ENCODE peak calls at places on chromosomes 6 and 20, in eight cellular contexts. J is suprapubic skin, K is adrenal gland, E is esophagus muscularis mucosa, Y is transverse colon, O is OCI-LY7, W is cardiac muscle cell, D is lower lobe of right lung. T is an unnamed sample.
A peak's percentile ranks its signal among the peaks of the same experiment; 100 is the strongest.

GRCh38 chr6:124490123-124490522 is 472.1 kb upstream of the RNF217 start:
- DNase-seq in D (no peak), K (no peak), E (no peak), Y (no peak), J (no peak), O (no peak), W (no peak), T (no peak)

GRCh38 chr6:168126566-168127383 is 47.8 kb upstream of the FRMD1 start:
- DNase-seq in E (peak; percentile 81), J (no peak), W (no peak), K (no peak), Y (no peak), O (no peak), D (no peak), T (no peak)

GRCh38 chr20:59778615-59779200 is 154.7 kb downstream of the SYCP2 start:
- DNase-seq in D (no peak), E (peak; percentile 83), W (no peak), O (no peak), J (no peak), Y (no peak), K (no peak), T (no peak)

GRCh38 chr20:17138237-17138636 is 88.6 kb upstream of the PCSK2 start:
- DNase-seq in J (no peak), K (no peak), D (no peak), E (no peak), O (no peak), W (peak; percentile 0), Y (no peak), T (no peak)

GRCh38 chr20:50434653-50435396 is 75.4 kb upstream of the PTPN1 start:
- DNase-seq in O (no peak), K (no peak), E (no peak), D (no peak), Y (no peak), J (no peak), W (no peak), T (peak; percentile 91)

GRCh38 chr6:83231146-83231545 is 38.0 kb downstream of the RWDD2A start:
- DNase-seq in W (no peak), J (no peak), E (no peak), D (no peak), Y (no peak), O (no peak), K (no peak), T (no peak)

GRCh38 chr6:128111096-128111495 is 210.2 kb upstream of the THEMIS start:
- DNase-seq in W (no peak), K (no peak), J (no peak), E (no peak), Y (no peak), D (no peak), O (no peak), T (no peak)

GRCh38 chr20:17668432-17668831 is 13.6 kb downstream of the RRBP1 start:
- DNase-seq in O (no peak), W (no peak), E (no peak), Y (no peak), D (no peak), K (no peak), J (no peak), T (no peak)

GRCh38 chr20:54140927-54141566 is 32.7 kb downstream of the CYP24A1 start:
- DNase-seq in E (no peak), O (no peak), Y (no peak), D (no peak), J (no peak), K (no peak), W (no peak), T (peak; percentile 97)

GRCh38 chr6:151690768-151691562 is 116.5 kb upstream of the ESR1 start:
- DNase-seq in O (peak; percentile 19), K (peak; percentile 25), D (no peak), E (no peak), J (no peak), W (no peak), Y (no peak), T (no peak)

GRCh38 chr6:14524319-14524718 is 406.7 kb downstream of the CD83 start:
- DNase-seq in O (no peak), J (peak; percentile 82), K (peak; percentile 20), E (no peak), D (no peak), Y (no peak), W (peak; percentile 7), T (no peak)

GRCh38 chr6:27020553-27020880 is 227.0 kb upstream of the PRSS16 start:
- DNase-seq in D (no peak), W (no peak), J (no peak), E (no peak), Y (no peak), K (no peak), O (no peak), T (no peak)
- H3K4me3 ChIP-seq in D (peak overlapping the region; percentile 72), W (peak overlapping the region; percentile 67), J (peak overlapping the region; percentile 78), E (peak overlapping the region; percentile 74), Y (peak overlapping the region; percentile 56), K (peak overlapping the region; percentile 83), O (no peak overlapping the region), T (peak overlapping the region; percentile 78)

DNA sequence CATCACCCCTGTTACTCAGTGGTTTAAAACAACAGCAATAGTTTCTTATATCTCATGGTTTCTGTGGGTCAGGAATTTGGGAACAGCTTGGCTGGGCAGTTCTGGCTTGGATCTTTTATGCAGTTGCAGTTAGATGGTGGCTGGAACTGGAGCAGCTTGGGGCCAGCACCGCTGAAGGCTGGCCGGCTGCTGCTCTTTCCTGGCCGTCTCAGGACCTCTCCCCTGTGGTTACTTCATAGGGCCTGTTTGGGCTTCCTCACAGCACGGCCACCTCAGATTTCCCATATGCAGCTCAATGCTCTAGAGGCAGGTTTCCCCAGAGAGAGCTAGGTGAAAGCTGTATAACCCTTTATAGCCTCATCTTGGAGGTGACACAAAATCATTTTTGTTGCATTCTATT is 15.6 kb downstream of the PKIG start:
- DNase-seq in Y (no peak), W (no peak), O (no peak), J (no peak), K (no peak), E (no peak), D (no peak), T (no peak)
- H3K4me1 ChIP-seq in Y (peaks cover 59% of the 10 kb centered on the region), W (peaks cover 17% of the 10 kb centered on the region), O (peaks cover 72% of the 10 kb centered on the region), J (peaks cover 56% of the 10 kb centered on the region), K (peaks cover 51% of the 10 kb centered on the region), E (peaks cover 96% of the 10 kb centered on the region), D (peaks cover 81% of the 10 kb centered on the region), T (peaks cover 53% of the 10 kb centered on the region)

GRCh38 chr6:26457796-26458688 is at the start of gene BTN2A1:
- DNase-seq in J (peak; percentile 88), W (peak; percentile 93), D (peak; percentile 76), Y (peak; percentile 81), K (peak; percentile 88), E (peak; percentile 95), O (peak; percentile 91), T (peak; percentile 94)
- TF ChIP-seq CTCF in J (no peak), W (no peak), D (no peak), Y (no peak), K (no peak), E (no peak), O (peak; percentile 49), T (no peak)

DNA sequence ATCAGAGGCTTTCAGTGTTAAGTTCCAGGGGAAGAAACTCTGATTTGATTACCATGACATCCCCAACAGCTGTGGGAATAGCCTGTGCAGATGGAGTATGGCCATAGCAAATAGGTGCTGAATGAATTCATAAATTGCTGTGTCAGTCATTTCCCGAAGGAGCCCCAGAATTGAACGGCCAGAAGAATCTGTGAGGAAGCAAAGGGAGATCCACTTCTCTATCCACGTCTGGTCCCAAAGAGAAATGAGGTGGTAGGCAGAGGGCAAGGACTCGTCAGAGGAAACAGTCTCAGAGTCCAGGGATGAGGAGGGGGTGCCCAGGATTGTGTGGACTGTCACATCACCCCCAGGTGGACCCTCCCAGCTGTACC is 3.1 kb upstream of the TAF8 start:
- DNase-seq in Y (no peak), K (no peak), D (no peak), J (no peak), E (no peak), W (no peak), O (no peak), T (no peak)
- H3K4me3 ChIP-seq in Y (peak overlapping the region; percentile 78), K (peak overlapping the region; percentile 93), D (peak overlapping the region; percentile 92), J (peak overlapping the region; percentile 77), E (peak overlapping the region; percentile 84), W (no peak overlapping the region), O (peak overlapping the region; percentile 82), T (no peak overlapping the region)

GRCh38 chr20:31840906-31841816 is 4.2 kb downstream of the FOXS1 start:
- DNase-seq in O (no peak), E (no peak), K (no peak), D (no peak), J (no peak), Y (no peak), W (no peak), T (no peak)
- H3K4me1 ChIP-seq in O (peaks cover 13% of the 10 kb centered on the region), E (peaks cover 36% of the 10 kb centered on the region), K (peaks cover 4% of the 10 kb centered on the region), D (peaks cover 33% of the 10 kb centered on the region), J (peaks cover 16% of the 10 kb centered on the region), Y (peaks cover 4% of the 10 kb centered on the region), W (peaks cover 18% of the 10 kb centered on the region), T (peaks cover 26% of the 10 kb centered on the region)

DNA sequence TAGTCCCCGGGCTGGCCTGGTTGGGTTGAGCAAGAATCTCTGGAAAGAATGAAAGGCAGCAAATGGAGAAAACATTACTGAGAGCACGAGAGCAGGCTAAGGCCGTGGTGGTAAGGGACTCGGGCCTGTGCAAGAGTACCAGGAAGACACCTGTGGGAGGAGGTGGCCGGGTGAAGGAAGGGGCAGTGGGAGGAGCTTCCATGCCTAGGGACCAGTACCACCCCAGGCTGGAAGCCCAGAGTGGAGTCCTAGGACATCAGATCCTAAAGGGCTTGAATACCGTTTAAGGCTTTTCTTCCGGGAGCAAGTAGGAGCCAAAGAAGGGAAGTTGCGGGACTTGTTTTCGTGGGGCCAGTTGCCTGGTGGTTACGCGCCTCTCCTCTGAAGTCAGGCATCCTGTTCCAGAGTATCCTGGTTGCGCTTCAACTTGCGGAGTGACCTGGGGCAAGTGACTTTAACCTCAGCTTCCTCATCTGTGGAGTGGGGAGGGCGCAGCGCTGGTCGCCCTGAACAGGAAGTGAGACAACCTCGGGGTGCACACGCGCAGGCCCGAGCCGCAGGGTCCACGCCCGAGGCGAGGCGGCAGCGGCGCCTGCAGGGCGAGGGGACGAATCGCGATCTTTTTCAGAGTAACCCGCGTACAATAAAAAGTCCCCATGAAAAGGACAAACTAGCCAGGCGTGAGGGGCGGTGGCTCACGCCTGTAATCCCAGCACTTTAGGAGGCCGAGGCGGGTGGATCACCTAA is 1.1 kb upstream of the TPD52L2 start:
- DNase-seq in J (peak; percentile 93), K (peak; percentile 88), E (no peak), D (peak; percentile 95), O (peak; percentile 92), W (peak; percentile 85), Y (peak; percentile 91), T (peak; percentile 78)
- TF ChIP-seq CTCF in J (peak; percentile 45), K (peak; percentile 68), E (peak; percentile 69), D (peak; percentile 64), O (peak; percentile 73), W (peak; percentile 63), Y (peak; percentile 46), T (peak; percentile 63)

GRCh38 chr6:84772428-84773132 is 8.2 kb upstream of the TBX18 start:
- DNase-seq in K (no peak), E (no peak), W (no peak), J (no peak), O (no peak), Y (no peak), D (no peak), T (no peak)
- H3K4me3 ChIP-seq in K (peak overlapping the region; percentile 54), E (no peak overlapping the region), W (no peak overlapping the region), J (peak overlapping the region; percentile 53), O (no peak overlapping the region), Y (no peak overlapping the region), D (no peak overlapping the region), T (no peak overlapping the region)

GRCh38 chr20:25321991-25322390 is 68.6 kb downstream of the ABHD12 start:
- DNase-seq in W (no peak), Y (no peak), O (no peak), E (no peak), J (no peak), D (no peak), K (no peak), T (no peak)
- H3K4me1 ChIP-seq in W (peaks cover 36% of the 10 kb centered on the region), Y (peaks cover 11% of the 10 kb centered on the region), O (peaks cover 38% of the 10 kb centered on the region), E (peaks cover 8% of the 10 kb centered on the region), J (peaks cover 7% of the 10 kb centered on the region), D (peaks cover 28% of the 10 kb centered on the region), K (no peaks in the 10 kb centered on the region), T (no peaks in the 10 kb centered on the region)

T was measured in PC-3.